ENCODE peak calls at places on chromosome 22, in five cellular contexts. E, Z, R, V and L are unnamed samples.

GRCh38 chr22:43957871-43958270 is 2.6 kb downstream of the SAMM50 start:
- DNase-seq in E (no peak), Z (peak), R (no peak), V (no peak), L (no peak)

GRCh38 chr22:38946771-38947170 is 10.6 kb upstream of the APOBEC3A start:
- DNase-seq in E (no peak), Z (no peak), R (no peak), V (no peak), L (no peak)

GRCh38 chr22:37014415-37014806 is 4.8 kb downstream of the TST start:
- DNase-seq in E (no peak), Z (no peak), R (no peak), V (no peak), L (no peak)

GRCh38 chr22:45231293-45231692 is 9.4 kb downstream of the KIAA0930 start:
- DNase-seq in E (no peak), Z (no peak), R (no peak), V (no peak), L (no peak)

GRCh38 chr22:50675553-50676199 is 3.1 kb downstream of the SHANK3 start:
- DNase-seq in E (no peak), Z (no peak), R (no peak), V (no peak), L (no peak)

GRCh38 chr22:37121887-37122591 is 12.5 kb upstream of the TMPRSS6 start:
- DNase-seq in E (no peak), Z (peak), R (peak), V (no peak), L (peak)

GRCh38 chr22:49546811-49547585 is 280.7 kb downstream of the BRD1 start:
- DNase-seq in E (no peak), Z (no peak), R (no peak), V (no peak), L (no peak)

GRCh38 chr22:25645266-25645665 is 80.8 kb downstream of the GRK3 start:
- DNase-seq in E (no peak), Z (no peak), R (no peak), V (no peak), L (no peak)

GRCh38 chr22:46068176-46068907 is 82.0 kb upstream of the PPARA start:
- DNase-seq in E (no peak), Z (no peak), R (no peak), V (no peak), L (no peak)

GRCh38 chr22:29201722-29202230 is 3.9 kb upstream of the EMID1 start:
- DNase-seq in E (no peak), Z (no peak), R (no peak), V (no peak), L (no peak)

GRCh38 chr22:37026325-37026724 is 6.8 kb downstream of the MPST start:
- DNase-seq in E (no peak), Z (no peak), R (no peak), V (no peak), L (no peak)

GRCh38 chr22:49885881-49886280 is 32.2 kb downstream of the ZBED4 start:
- DNase-seq in E (no peak), Z (no peak), R (no peak), V (no peak), L (no peak)

GRCh38 chr22:39205344-39206021 is 39.3 kb downstream of the PDGFB start:
- DNase-seq in E (peak), Z (peak), R (peak), V (no peak), L (peak)

GRCh38 chr22:37126882-37127281 is 17.4 kb upstream of the TMPRSS6 start:
- DNase-seq in E (peak), Z (no peak), R (no peak), V (no peak), L (no peak)

GRCh38 chr22:29342577-29343312 is 27.2 kb upstream of the RASL10A start:
- DNase-seq in E (peak), Z (no peak), R (peak), V (no peak), L (no peak)

GRCh38 chr22:22938672-22939536 is 51.3 kb downstream of the IGLL5 start:
- DNase-seq in E (no peak), Z (no peak), R (no peak), V (no peak), L (no peak)

GRCh38 chr22:46084943-46085830 is 65.1 kb upstream of the PPARA start:
- DNase-seq in E (no peak), Z (no peak), R (no peak), V (peak), L (no peak)

GRCh38 chr22:31193092-31193491 is 19.0 kb upstream of the LIMK2 start:
- DNase-seq in E (no peak), Z (no peak), R (no peak), V (no peak), L (no peak)

GRCh38 chr22:42704896-42705295 is 15.8 kb downstream of the A4GALT start:
- DNase-seq in E (no peak), Z (no peak), R (no peak), V (no peak), L (no peak)

GRCh38 chr22:20567371-20567847 is 60.0 kb downstream of the MED15 start:
- DNase-seq in E (no peak), Z (peak), R (no peak), V (no peak), L (no peak)

GRCh38 chr22:44574057-44574456 is 76.0 kb upstream of the RTL6 start:
- DNase-seq in E (no peak), Z (peak), R (no peak), V (no peak), L (no peak)